ENCODE peak calls at places on chromosomes 4 and X, in nine cellular contexts. J is stimulated activated CD4-positive, alpha-beta T cell treated with anti-CD3 and anti-CD28 coated beads, Interleukin-2, amount 100 ng/mL, for 48 hours; E is Right ventricle myocardium superior; U is AG10803; F is H9; H is GM23248; N is heart right ventricle; O is Daoy; M is activated T-helper 1 cell treated with anti-CD3 and anti-CD28 coated beads, Interleukin-12 subunit alpha, Interleukin-12 subunit beta, Interleukin-2, Interleukin-4 antibody, amounts not matched to agents 30 ng/mL and 10 ng/mL and 1 ng/mL, durations not matched to agents 14 hours and 24 hours and 36 hours. T is an unnamed sample.

GRCh38 chrX:153885968-153886903 is at the start of gene L1CAM:
- DNase-seq in J (no peak), E (no peak), U (no peak), F (peak; percentile 58), H (peak; percentile 21), N (no peak), O (peak; percentile 42), M (no peak), T (no peak)

GRCh38 chr4:186297013-186297645 is 31.1 kb downstream of the F11 start:
- DNase-seq in J (no peak), E (no peak), U (peak; percentile 57), F (no peak), H (peak; percentile 60), N (no peak), O (peak; percentile 8), M (no peak), T (peak; percentile 45)

GRCh38 chrX:122866527-122866926 is 317.6 kb upstream of the GRIA3 start:
- DNase-seq in J (no peak), E (no peak), U (peak; percentile 86), F (no peak), H (peak; percentile 69), N (no peak), O (no peak), M (no peak), T (no peak)

GRCh38 chr4:169167958-169168357 is 102.8 kb downstream of the SH3RF1 start:
- DNase-seq in J (no peak), E (no peak), U (no peak), F (no peak), H (no peak), N (no peak), O (no peak), M (no peak), T (no peak)

GRCh38 chr4:87589531-87589930 is 18.8 kb upstream of the DSPP start:
- DNase-seq in J (no peak), E (no peak), U (peak; percentile 90), F (no peak), H (peak; percentile 93), N (no peak), O (peak; percentile 59), M (no peak), T (no peak)

GRCh38 chr4:120062663-120063195 is 3.9 kb downstream of the MAD2L1 start:
- DNase-seq in J (no peak), E (no peak), U (no peak), F (no peak), H (peak; percentile 51), N (no peak), O (no peak), M (no peak), T (no peak)

GRCh38 chr4:152448806-152449205 is 87.1 kb downstream of the FBXW7 start:
- DNase-seq in J (no peak), E (no peak), U (no peak), F (no peak), H (no peak), N (no peak), O (no peak), M (no peak), T (no peak)

GRCh38 chr4:6245246-6246169 is 24.1 kb upstream of the WFS1 start:
- DNase-seq in J (no peak), E (no peak), U (no peak), F (peak; percentile 85), H (no peak), N (no peak), O (peak; percentile 27), M (no peak), T (no peak)

GRCh38 chrX:43949669-43950068 is 23.5 kb downstream of the NDP start:
- DNase-seq in J (peak; percentile 15), E (peak; percentile 41), U (no peak), F (peak; percentile 78), H (peak; percentile 42), N (no peak), O (peak; percentile 40), M (no peak), T (no peak)

GRCh38 chrX:154412468-154412867 is 1.1 kb downstream of the TAFAZZIN start:
- DNase-seq in J (no peak), E (peak; percentile 49), U (peak; percentile 17), F (no peak), H (peak; percentile 19), N (peak; percentile 24), O (no peak), M (no peak), T (no peak)

GRCh38 chr4:52659722-52660261 is 691 bp upstream of the USP46 start:
- DNase-seq in J (peak; percentile 4), E (peak; percentile 86), U (peak; percentile 29), F (no peak), H (peak; percentile 64), N (peak; percentile 74), O (peak; percentile 11), M (peak; percentile 8), T (peak; percentile 26)

GRCh38 chr4:147777456-147778091 is 45.7 kb downstream of the ARHGAP10 start:
- DNase-seq in J (no peak), E (no peak), U (no peak), F (no peak), H (peak; percentile 45), N (no peak), O (peak; percentile 7), M (no peak), T (no peak)

GRCh38 chrX:153662266-153662665 is 11.3 kb downstream of the PNCK start:
- DNase-seq in J (peak; percentile 47), E (peak; percentile 71), U (no peak), F (peak; percentile 80), H (peak; percentile 36), N (peak; percentile 16), O (no peak), M (peak; percentile 11), T (no peak)

GRCh38 chr4:99856166-99856565 is 38.1 kb downstream of the LAMTOR3 start:
- DNase-seq in J (no peak), E (no peak), U (peak; percentile 21), F (no peak), H (peak; percentile 73), N (no peak), O (no peak), M (peak; percentile 32), T (no peak)

GRCh38 chr4:124060261-124060918 is 652.1 kb downstream of the ANKRD50 start:
- DNase-seq in J (no peak), E (peak; percentile 45), U (peak; percentile 85), F (no peak), H (peak; percentile 43), N (peak; percentile 73), O (no peak), M (no peak), T (no peak)

GRCh38 chr4:33746979-33747378 is 2497.3 kb downstream of the ARAP2 start:
- DNase-seq in J (no peak), E (no peak), U (peak; percentile 49), F (no peak), H (no peak), N (no peak), O (no peak), M (no peak), T (no peak)

GRCh38 chr4:37586194-37586593 is 100.0 kb downstream of the RELL1 start:
- DNase-seq in J (no peak), E (no peak), U (no peak), F (no peak), H (no peak), N (no peak), O (no peak), M (no peak), T (no peak)

GRCh38 chrX:54961750-54962149 is 32.2 kb downstream of the PFKFB1 start:
- DNase-seq in J (no peak), E (no peak), U (no peak), F (no peak), H (no peak), N (no peak), O (no peak), M (no peak), T (no peak)

GRCh38 chrX:42772874-42773273 is 5.1 kb downstream of the PPP1R2C start:
- DNase-seq in J (no peak), E (no peak), U (no peak), F (no peak), H (no peak), N (no peak), O (no peak), M (no peak), T (no peak)

GRCh38 chr4:73070072-73070385 is 513 bp upstream of the COX18 start:
- DNase-seq in J (no peak), E (no peak), U (peak; percentile 3), F (no peak), H (no peak), N (no peak), O (no peak), M (no peak), T (no peak)

T was measured in GM19239.